ENCODE peak calls at places on chromosomes 2 and 18, in nine cellular contexts. D, V, B, O, C, Q, Z, J and W are unnamed samples.

GRCh38 chr2:65292095-65292378 is 64.4 kb downstream of the ACTR2 start:
- DNase-seq in D (no peak), C (no peak), B (no peak), O (no peak), V (peak; percentile 32), Q (peak; percentile 64), Z (no peak), J (no peak), W (no peak)

GRCh38 chr2:102975996-102976636 is 214.3 kb downstream of the TMEM182 start:
- DNase-seq in Q (peak; percentile 49), J (peak; percentile 60), D (no peak), V (peak; percentile 1), O (no peak), B (peak; percentile 49), Z (peak; percentile 2), C (peak; percentile 34), W (no peak)

GRCh38 chr2:37619957-37620295 is 51.5 kb downstream of the CDC42EP3 start:
- DNase-seq in J (no peak), Z (no peak), C (no peak), D (no peak), V (no peak), Q (no peak), O (no peak), B (no peak), W (no peak)

GRCh38 chr2:126788113-126788512 is 110.6 kb upstream of the TEX51 start:
- DNase-seq in Q (no peak), Z (no peak), J (no peak), V (no peak), C (no peak), B (no peak), D (no peak), O (no peak), W (no peak)

GRCh38 chr2:42928161-42928691 is 135.8 kb upstream of the HAAO start:
- DNase-seq in O (no peak), D (no peak), B (peak; percentile 74), Q (peak; percentile 83), J (no peak), Z (no peak), V (no peak), C (no peak), W (no peak)

GRCh38 chr2:11753886-11754704 is 7.7 kb downstream of the LPIN1 start:
- DNase-seq in C (peak; percentile 69), B (peak; percentile 69), J (peak; percentile 92), Z (peak; percentile 67), Q (peak; percentile 60), V (peak; percentile 73), O (peak; percentile 52), D (peak; percentile 67), W (peak; percentile 68)

GRCh38 chr2:85976106-85976920 is 87.5 kb upstream of the ST3GAL5 start:
- DNase-seq in Q (no peak), B (no peak), Z (no peak), O (no peak), J (no peak), V (peak; percentile 74), D (no peak), C (no peak), W (no peak)

GRCh38 chr18:62938006-62938405 is 222.7 kb downstream of the PHLPP1 start:
- DNase-seq in B (no peak), O (no peak), D (no peak), C (no peak), V (peak; percentile 65), Z (peak; percentile 43), Q (no peak), J (peak; percentile 25), W (peak; percentile 43)

GRCh38 chr2:220687231-220687843 is 884.8 kb downstream of the EPHA4 start:
- DNase-seq in V (peak; percentile 70), C (peak; percentile 54), B (peak; percentile 60), D (peak; percentile 4), Z (peak; percentile 69), O (peak; percentile 76), J (peak; percentile 84), Q (peak; percentile 85), W (peak; percentile 44)

DNA sequence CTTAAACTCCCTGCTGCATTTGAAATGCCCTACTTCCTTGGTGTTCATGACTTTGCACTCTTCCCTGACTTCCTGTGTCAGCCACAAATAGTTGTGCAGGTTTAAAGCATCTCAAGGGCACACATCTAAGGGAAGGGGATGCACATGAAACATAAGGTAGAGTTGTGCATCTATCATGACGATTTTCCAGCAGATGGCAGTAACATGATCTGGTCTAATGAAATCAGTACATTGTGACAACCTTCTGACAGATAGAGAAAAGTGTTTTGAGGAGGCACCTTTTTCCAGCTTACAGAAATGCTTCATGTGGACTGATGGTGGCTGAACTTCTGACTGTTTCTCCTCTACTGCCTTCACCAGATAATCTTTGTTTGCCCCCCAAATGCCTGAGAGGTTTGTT is 238.9 kb downstream of the XIRP2 start:
- DNase-seq in D (no peak), J (peak; percentile 70), O (peak; percentile 44), C (peak; percentile 30), Z (peak; percentile 63), V (peak; percentile 66), Q (peak; percentile 12), B (peak; percentile 32), W (peak; percentile 68)
- TF ChIP-seq CTCF in D (no peak), J (peak; percentile 68), O (peak; percentile 50), C (peak; percentile 49), Z (peak; percentile 53), V (peak; percentile 42), Q (no peak), B (peak; percentile 27), W (no peak)

GRCh38 chr2:138476940-138477339 is 24.6 kb upstream of the SPOPL start:
- DNase-seq in D (no peak), Q (no peak), V (no peak), Z (no peak), C (no peak), J (no peak), O (no peak), B (no peak), W (no peak)

GRCh38 chr2:138470941-138471340 is 30.6 kb upstream of the SPOPL start:
- DNase-seq in C (no peak), Q (no peak), V (no peak), O (no peak), D (no peak), J (no peak), Z (no peak), B (no peak), W (no peak)

GRCh38 chr2:138474093-138474834 is 27.3 kb upstream of the SPOPL start:
- DNase-seq in O (peak; percentile 22), B (no peak), C (no peak), Q (no peak), D (no peak), J (no peak), V (peak; percentile 67), Z (peak; percentile 80), W (no peak)

GRCh38 chr2:138476186-138476585 is 25.4 kb upstream of the SPOPL start:
- DNase-seq in C (peak; percentile 32), Q (no peak), B (no peak), O (no peak), D (no peak), J (peak; percentile 49), Z (no peak), V (no peak), W (no peak)

DNA sequence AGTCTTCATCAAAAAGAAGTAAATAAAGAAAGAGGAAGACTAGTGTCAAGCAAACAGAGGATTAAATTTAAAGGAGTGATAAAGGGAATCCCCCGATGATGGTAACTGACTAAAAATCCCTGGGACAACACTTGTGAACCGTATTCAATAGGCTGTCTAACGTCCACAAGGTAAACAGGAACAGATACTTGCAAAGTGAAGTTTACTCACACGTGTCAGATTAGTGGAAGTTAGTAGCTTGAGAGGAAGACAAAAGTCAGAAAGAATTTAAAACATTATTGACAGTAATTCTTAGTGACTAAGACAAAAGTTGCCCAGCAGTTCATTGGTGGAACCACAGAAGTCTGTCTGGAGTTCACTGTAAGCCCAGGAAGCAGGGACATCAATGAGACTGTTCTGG is 26.2 kb upstream of the SPOPL start:
- DNase-seq in Z (no peak), V (no peak), J (peak; percentile 41), Q (no peak), D (peak; percentile 24), O (no peak), C (no peak), B (no peak), W (no peak)
- H3K4me3 ChIP-seq in Z (no peak overlapping the region), V (no peak overlapping the region), J (no peak overlapping the region), Q (no peak overlapping the region), D (no peak overlapping the region), O (no peak overlapping the region), C (no peak overlapping the region), B (no peak overlapping the region), W (no peak overlapping the region)

DNA sequence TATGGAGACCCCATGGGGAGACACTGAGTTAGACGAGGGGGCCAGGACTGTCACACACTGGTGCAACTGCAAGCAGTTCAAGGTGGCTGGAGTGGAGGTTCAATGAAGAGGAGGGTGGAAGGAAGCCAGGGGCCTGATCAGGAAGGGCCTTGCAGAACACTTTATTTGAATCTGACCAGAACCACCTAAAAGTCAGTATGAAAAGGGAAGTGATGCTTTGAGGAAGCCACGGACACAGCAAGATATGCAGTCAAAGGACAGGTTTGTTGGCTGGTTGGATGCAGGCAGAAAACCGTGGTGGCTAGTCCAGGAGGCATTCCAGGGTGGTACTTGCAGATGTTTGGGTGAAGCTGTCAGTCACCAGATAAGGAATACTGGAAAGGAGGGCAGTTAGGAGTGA is 3.5 kb upstream of the FAM124B start:
- DNase-seq in O (no peak), C (no peak), B (peak; percentile 21), Z (no peak), Q (no peak), V (no peak), J (no peak), D (no peak), W (no peak)
- TF ChIP-seq CTCF in O (no peak), C (no peak), B (no peak), Z (no peak), Q (no peak), V (no peak), J (no peak), D (no peak), W (no peak)

GRCh38 chr2:164840458-164840929 is 1.1 kb downstream of the COBLL1 start:
- DNase-seq in Z (no peak), B (no peak), D (peak; percentile 2), J (peak; percentile 41), C (peak; percentile 55), Q (peak; percentile 63), O (no peak), V (no peak), W (peak; percentile 3)
- H3K4me3 ChIP-seq in Z (peak overlapping the region; percentile 71), B (no peak overlapping the region), D (no peak overlapping the region), J (peak overlapping the region; percentile 90), C (peak overlapping the region; percentile 87), Q (peak overlapping the region; percentile 46), O (peak overlapping the region; percentile 74), V (peak overlapping the region; percentile 79), W (peak overlapping the region; percentile 80)

DNA sequence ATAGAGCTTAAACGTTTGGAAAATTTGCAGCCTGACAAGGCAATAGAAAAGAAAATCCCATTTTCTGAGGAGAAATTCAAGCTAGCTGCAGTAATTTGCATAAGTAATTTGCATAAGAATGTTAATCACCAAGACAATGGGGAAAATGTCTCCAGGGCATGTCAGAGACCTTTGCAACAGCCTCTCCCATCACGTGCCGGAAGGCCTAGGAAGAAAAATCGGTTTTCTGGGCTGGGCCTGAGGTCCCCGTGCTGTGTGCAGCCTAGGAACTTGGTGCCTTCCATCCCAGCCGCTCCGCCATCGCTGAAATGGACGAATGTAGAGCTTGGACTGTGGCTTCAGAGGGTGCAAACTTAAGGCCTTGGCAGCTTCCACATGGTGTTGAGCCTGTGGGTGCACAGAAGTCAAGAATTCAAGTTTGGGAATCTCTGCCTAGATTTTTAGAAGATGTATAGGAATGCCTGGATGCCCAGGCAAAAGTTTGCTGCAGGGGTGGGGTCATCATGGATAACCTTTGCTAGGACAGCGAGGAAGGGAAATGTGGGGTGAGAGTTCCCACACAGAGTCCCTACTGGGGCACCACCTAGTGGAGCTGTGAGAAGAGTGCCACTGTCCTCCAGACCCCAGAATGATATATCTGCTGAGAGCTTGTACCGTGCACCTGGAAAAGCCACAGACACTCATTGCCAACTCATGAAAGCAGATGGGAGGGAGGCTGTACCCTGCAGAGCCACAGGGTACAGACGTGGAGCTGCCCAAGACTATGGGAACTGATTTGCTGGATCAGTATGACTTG is 164.6 kb downstream of the GULP1 start:
- DNase-seq in B (peak; percentile 5), Z (no peak), Q (no peak), D (no peak), V (no peak), O (no peak), C (no peak), J (peak; percentile 3), W (no peak)
- TF ChIP-seq CTCF in B (peak; percentile 15), Z (peak; percentile 10), Q (no peak), D (peak; percentile 35), V (peak; percentile 17), O (peak; percentile 55), C (peak; percentile 13), J (peak; percentile 45), W (no peak)